ENCODE peak calls at places on chromosomes 5 and 9, in ten cellular contexts. D is Peyer's patch; A is RCC 7860; V is right lobe of liver; L is activated T-cell treated with anti-CD3 and anti-CD28 coated beads, Interleukin-2, amount 50 U/mL, for 72 hours; X is hypothalamus; G is AG08396; U is GM06990; O is stimulated activated CD4-positive, alpha-beta T cell treated with anti-CD3 and anti-CD28 coated beads, Interleukin-2, amount 100 ng/mL, for 48 hours; S is activated T-helper 1 cell treated with Interleukin-2 at 50 U/mL for 16 hours. Y is an unnamed sample.

GRCh38 chr5:72356361-72356760 is 36.2 kb downstream of the PTCD2 start:
- DNase-seq in D (no peak), A (no peak), V (no peak), L (no peak), X (no peak), G (no peak), U (no peak), O (no peak), S (no peak), Y (no peak)

GRCh38 chr5:34709861-34710673 is 53.9 kb downstream of the RAI14 start:
- DNase-seq in D (no peak), A (peak; percentile 88), V (no peak), L (no peak), X (no peak), G (peak; percentile 44), U (no peak), O (no peak), S (no peak), Y (no peak)

GRCh38 chr9:21931428-21931827 is 62.8 kb downstream of the CDKN2A start:
- DNase-seq in D (no peak), A (no peak), V (no peak), L (no peak), X (no peak), G (no peak), U (no peak), O (no peak), S (no peak), Y (no peak)

GRCh38 chr9:16436545-16436944 is 433.9 kb downstream of the BNC2 start:
- DNase-seq in D (no peak), A (no peak), V (no peak), L (no peak), X (no peak), G (no peak), U (no peak), O (no peak), S (no peak), Y (no peak)

GRCh38 chr5:643811-644271 is 31.7 kb downstream of the CEP72 start:
- DNase-seq in D (no peak), A (no peak), V (no peak), L (no peak), X (no peak), G (no peak), U (peak; percentile 56), O (no peak), S (no peak), Y (no peak)

GRCh38 chr5:170333161-170333909 is 35.8 kb upstream of the LCP2 start:
- DNase-seq in D (peak; percentile 79), A (no peak), V (peak; percentile 53), L (peak; percentile 76), X (no peak), G (no peak), U (peak; percentile 37), O (peak; percentile 51), S (peak; percentile 57), Y (peak; percentile 32)

GRCh38 chr5:93294184-93294583 is 286.8 kb downstream of the NR2F1-AS1 start:
- DNase-seq in D (no peak), A (no peak), V (no peak), L (no peak), X (no peak), G (peak; percentile 13), U (no peak), O (no peak), S (no peak), Y (no peak)

GRCh38 chr5:54384356-54384933 is 71.1 kb upstream of the HSPB3 start:
- DNase-seq in D (no peak), A (no peak), V (no peak), L (no peak), X (no peak), G (no peak), U (no peak), O (no peak), S (no peak), Y (no peak)

GRCh38 chr9:25602366-25603044 is 75.7 kb downstream of the TUSC1 start:
- DNase-seq in D (no peak), A (no peak), V (no peak), L (no peak), X (no peak), G (no peak), U (no peak), O (no peak), S (no peak), Y (no peak)

GRCh38 chr5:124905256-124905655 is 158.8 kb upstream of the ZNF608 start:
- DNase-seq in D (no peak), A (no peak), V (no peak), L (no peak), X (no peak), G (no peak), U (no peak), O (no peak), S (no peak), Y (no peak)

GRCh38 chr5:150549735-150550134 is 41.8 kb downstream of the NDST1 start:
- DNase-seq in D (no peak), A (no peak), V (no peak), L (no peak), X (no peak), G (no peak), U (no peak), O (no peak), S (no peak), Y (no peak)